ENCODE peak calls at places on chromosomes 2 and 18, in eight cellular contexts. O is CD4-positive, CD25-positive, alpha-beta regulatory T cell; V is uterus; Z is left lung; C is astrocyte of the cerebellum; Q is CD8-positive, alpha-beta T cell; Y is retinal pigment epithelial cell; M is choroid plexus epithelial cell. B is an unnamed sample.

GRCh38 chr2:100291152-100291970 is 30.9 kb downstream of the LONRF2 start:
- DNase-seq in O (peak), V (peak), Z (peak), C (peak), Q (peak), Y (peak), M (peak), B (peak)

GRCh38 chr2:36539631-36540030 is 58.3 kb downstream of the FEZ2 start:
- DNase-seq in O (no peak), V (no peak), Z (no peak), C (no peak), Q (no peak), Y (no peak), M (no peak), B (no peak)

GRCh38 chr2:29115797-29116781 is 874 bp downstream of the CLIP4 start:
- DNase-seq in O (peak), V (peak), Z (peak), C (peak), Q (peak), Y (peak), M (peak), B (peak)

GRCh38 chr2:62467475-62468321 is 38.3 kb downstream of the TMEM17 start:
- DNase-seq in O (no peak), V (peak), Z (peak), C (peak), Q (no peak), Y (no peak), M (peak), B (peak)

GRCh38 chr18:49026501-49027378 is 76.0 kb upstream of the SMAD7 start:
- DNase-seq in O (no peak), V (no peak), Z (no peak), C (no peak), Q (no peak), Y (no peak), M (no peak), B (no peak)

GRCh38 chr2:46326231-46326980 is 29.2 kb downstream of the EPAS1 start:
- DNase-seq in O (no peak), V (peak), Z (no peak), C (no peak), Q (no peak), Y (no peak), M (peak), B (no peak)

GRCh38 chr2:202221873-202222272 is 16.5 kb downstream of the SUMO1 start:
- DNase-seq in O (no peak), V (no peak), Z (no peak), C (no peak), Q (no peak), Y (no peak), M (peak), B (peak)

GRCh38 chr18:48715651-48716354 is 177.0 kb downstream of the CTIF start:
- DNase-seq in O (no peak), V (no peak), Z (peak), C (no peak), Q (no peak), Y (no peak), M (peak), B (no peak)

GRCh38 chr18:54150226-54150625 is 74.2 kb downstream of the MBD2 start:
- DNase-seq in O (no peak), V (no peak), Z (no peak), C (no peak), Q (no peak), Y (no peak), M (peak), B (no peak)

GRCh38 chr2:141824790-141825189 is 306.0 kb downstream of the LRP1B start:
- DNase-seq in O (no peak), V (no peak), Z (no peak), C (no peak), Q (no peak), Y (no peak), M (no peak), B (no peak)

GRCh38 chr2:11822746-11823411 is 76.4 kb downstream of the LPIN1 start:
- DNase-seq in O (peak), V (peak), Z (no peak), C (no peak), Q (no peak), Y (peak), M (no peak), B (peak)

GRCh38 chr2:7084601-7085000 is 167.4 kb downstream of the RNF144A start:
- DNase-seq in O (no peak), V (no peak), Z (no peak), C (no peak), Q (no peak), Y (no peak), M (peak), B (no peak)

GRCh38 chr18:47558110-47558750 is 306.8 kb upstream of the SKOR2 start:
- DNase-seq in O (peak), V (no peak), Z (no peak), C (no peak), Q (no peak), Y (no peak), M (no peak), B (no peak)

GRCh38 chr2:3266727-3267548 is 110.7 kb downstream of the EIPR1 start:
- DNase-seq in O (no peak), V (no peak), Z (no peak), C (no peak), Q (no peak), Y (no peak), M (no peak), B (no peak)

GRCh38 chr2:3267549-3267867 is 110.1 kb downstream of the EIPR1 start:
- DNase-seq in O (no peak), V (no peak), Z (no peak), C (no peak), Q (no peak), Y (no peak), M (no peak), B (no peak)

GRCh38 chr2:3267869-3268704 is 109.5 kb downstream of the EIPR1 start:
- DNase-seq in O (no peak), V (no peak), Z (no peak), C (no peak), Q (no peak), Y (no peak), M (no peak), B (no peak)

GRCh38 chr2:3265471-3265870 is 112.1 kb downstream of the EIPR1 start:
- DNase-seq in O (no peak), V (no peak), Z (no peak), C (no peak), Q (no peak), Y (peak), M (no peak), B (no peak)

DNA sequence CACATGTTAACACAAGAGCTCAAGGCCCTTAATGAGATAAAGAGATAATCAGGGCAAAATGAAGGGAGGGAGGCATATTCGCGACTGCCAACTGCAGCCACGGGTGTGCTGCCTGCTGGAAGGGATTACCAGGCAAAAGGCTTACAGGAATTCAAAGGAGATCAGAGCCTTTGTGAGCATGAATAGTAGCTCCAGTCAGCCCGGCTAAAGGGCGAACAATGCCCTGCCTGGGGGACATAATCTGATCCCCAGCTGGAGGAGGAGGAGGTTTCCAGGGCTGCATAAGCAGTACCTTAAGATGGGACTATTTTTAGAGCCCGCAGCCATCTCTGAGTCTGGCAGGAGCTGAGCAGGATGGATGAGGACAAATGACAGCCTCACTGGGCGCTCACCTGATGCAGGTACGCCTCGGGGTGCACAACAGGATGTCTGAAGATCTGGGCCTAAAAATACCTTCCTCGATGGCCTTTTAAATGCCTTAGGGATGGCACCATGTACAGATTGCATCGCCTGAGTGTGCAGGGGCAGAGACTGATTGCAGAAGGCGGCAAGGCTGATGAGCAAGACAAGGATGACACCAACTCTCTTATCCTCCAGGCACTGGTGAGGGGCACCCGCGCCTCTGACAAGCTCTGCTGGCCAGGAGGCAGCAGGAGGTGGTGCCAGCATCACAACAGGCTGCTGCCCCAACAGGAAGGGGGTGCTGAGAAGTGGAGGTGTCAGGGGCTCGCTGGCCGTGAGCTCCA is 111.5 kb downstream of the EIPR1 start:
- DNase-seq in O (no peak), V (no peak), Z (no peak), C (no peak), Q (no peak), Y (peak), M (no peak), B (no peak)
- H3K4me3 ChIP-seq in O (no peak), V (no peak), Z (no peak), C (no peak), Q (no peak), Y (no peak), M (no peak), B (no peak)

GRCh38 chr2:84841577-84841976 is 39.3 kb downstream of the TRABD2A start:
- DNase-seq in O (no peak), V (no peak), Z (no peak), C (no peak), Q (peak), Y (no peak), M (no peak), B (no peak)

GRCh38 chr2:84838434-84839145 is 42.3 kb downstream of the TRABD2A start:
- DNase-seq in O (no peak), V (no peak), Z (no peak), C (no peak), Q (no peak), Y (no peak), M (peak), B (no peak)

GRCh38 chr2:84839851-84840250 is 41.0 kb downstream of the TRABD2A start:
- DNase-seq in O (no peak), V (no peak), Z (no peak), C (no peak), Q (no peak), Y (no peak), M (no peak), B (no peak)

GRCh38 chr2:84844141-84844540 is 36.7 kb downstream of the TRABD2A start:
- DNase-seq in O (no peak), V (no peak), Z (no peak), C (no peak), Q (no peak), Y (no peak), M (no peak), B (no peak)

GRCh38 chr2:84840306-84840705 is 40.6 kb downstream of the TRABD2A start:
- DNase-seq in O (no peak), V (no peak), Z (no peak), C (no peak), Q (no peak), Y (no peak), M (no peak), B (peak)
- H3K4me3 ChIP-seq in O (peak), V (no peak), Z (no peak), C (no peak), Q (peak), Y (no peak), M (no peak), B (no peak)

DNA sequence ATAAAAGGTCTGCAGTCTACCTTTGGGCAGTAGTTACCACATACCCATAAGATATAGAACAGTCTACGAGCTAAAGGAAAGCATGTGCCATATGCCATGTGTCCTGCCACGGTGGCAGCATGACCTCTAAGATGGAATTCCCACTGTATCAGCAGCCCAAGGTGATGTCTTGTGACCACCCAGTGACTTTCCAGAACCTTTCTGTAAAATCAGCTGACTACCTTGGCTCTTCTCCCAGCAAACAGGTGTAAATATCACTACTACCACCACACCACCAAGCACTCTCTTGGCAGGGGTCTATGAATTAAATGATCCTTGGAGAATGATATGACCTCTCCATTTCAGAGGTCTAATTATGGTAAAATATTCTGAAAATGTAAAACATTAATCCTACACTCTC is 99.6 kb downstream of the METTL8 start:
- DNase-seq in O (no peak), V (no peak), Z (no peak), C (no peak), Q (no peak), Y (no peak), M (no peak), B (no peak)
- H3K4me3 ChIP-seq in O (no peak), V (no peak), Z (no peak), C (no peak), Q (no peak), Y (no peak), M (no peak), B (no peak)

DNA sequence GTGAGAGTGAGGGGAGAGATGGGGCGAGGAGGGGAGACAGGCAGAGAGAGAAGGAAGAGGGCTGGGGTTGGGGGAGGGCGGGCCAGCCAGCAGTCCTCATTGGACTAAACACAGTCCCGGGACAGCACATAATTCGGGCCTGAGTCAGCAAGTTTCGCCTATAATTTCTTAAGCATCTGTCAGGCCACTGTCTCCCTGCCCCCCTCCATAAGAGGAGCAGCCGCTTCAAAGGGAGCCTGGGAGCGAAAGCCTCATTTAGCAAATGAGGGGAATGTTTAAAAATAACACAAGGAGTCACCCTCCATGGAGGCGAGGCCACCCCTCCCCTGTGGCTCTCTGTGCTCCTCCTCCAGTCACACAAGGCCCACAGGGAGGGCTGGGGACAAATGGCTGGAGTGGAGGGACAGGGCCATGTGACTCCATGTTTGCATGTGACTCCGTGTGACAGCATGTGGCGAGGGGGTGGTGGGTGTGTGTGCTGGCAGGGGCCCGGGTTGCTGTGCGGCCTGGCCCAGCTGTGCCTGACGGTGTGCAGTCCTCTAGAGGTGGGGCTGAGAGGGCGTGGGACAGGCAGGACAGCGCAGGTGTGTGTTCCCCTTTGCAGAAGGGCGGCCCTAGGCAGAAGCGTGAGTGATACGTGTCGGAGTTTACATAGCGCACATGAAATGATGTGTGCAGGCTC is 162.4 kb downstream of the CELF4 start:
- DNase-seq in O (no peak), V (no peak), Z (peak), C (no peak), Q (no peak), Y (no peak), M (peak), B (no peak)
- H3K4me3 ChIP-seq in O (no peak), V (no peak), Z (no peak), C (no peak), Q (no peak), Y (no peak), M (no peak), B (no peak)

GRCh38 chr2:181459646-181460045 is 2.5 kb downstream of the ITGA4 start:
- DNase-seq in O (no peak), V (no peak), Z (no peak), C (no peak), Q (no peak), Y (no peak), M (no peak), B (no peak)
- H3K4me3 ChIP-seq in O (peak), V (no peak), Z (no peak), C (no peak), Q (peak), Y (no peak), M (peak), B (no peak)

GRCh38 chr2:73987948-73988700 is 3.4 kb downstream of the TET3 start:
- DNase-seq in O (peak), V (no peak), Z (no peak), C (no peak), Q (no peak), Y (no peak), M (no peak), B (no peak)
- H3K4me3 ChIP-seq in O (peak), V (no peak), Z (peak), C (peak), Q (peak), Y (peak), M (no peak), B (no peak)

DNA sequence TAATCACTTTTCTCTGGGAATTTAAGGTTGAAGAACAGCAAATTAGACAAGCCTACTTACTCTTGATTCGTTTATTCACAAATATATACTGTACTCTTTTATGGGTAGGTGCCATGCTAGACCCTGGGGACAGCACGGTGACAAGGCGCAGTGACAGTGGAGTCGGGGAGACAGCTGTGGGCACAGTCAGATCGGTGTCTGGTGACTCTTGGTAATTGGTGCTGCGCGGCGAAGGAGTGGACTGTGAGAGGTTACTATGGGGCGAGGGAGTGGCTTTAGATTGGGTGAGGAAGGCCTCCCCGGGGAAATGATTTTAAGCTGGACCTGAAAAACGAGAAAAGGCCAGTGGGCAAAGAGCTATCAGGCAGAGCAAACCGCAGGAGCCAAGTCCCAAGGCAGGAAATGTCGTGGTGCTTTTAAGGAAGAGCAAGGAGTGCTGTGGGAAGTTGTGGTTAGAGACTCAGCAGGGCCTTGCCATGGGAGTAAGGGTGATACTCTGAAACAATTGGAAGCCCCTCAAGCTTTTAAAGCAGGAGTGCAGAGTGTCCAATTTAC is 36.3 kb upstream of the TXNDC2 start:
- DNase-seq in O (no peak), V (no peak), Z (peak), C (no peak), Q (no peak), Y (no peak), M (no peak), B (no peak)
- H3K4me3 ChIP-seq in O (no peak), V (no peak), Z (no peak), C (no peak), Q (no peak), Y (no peak), M (no peak), B (no peak)